ENCODE peak calls at places on chromosome 19, in five cellular contexts. E, I, L, B and K are unnamed samples.

GRCh38 chr19:49758292-49758691 is 4.8 kb downstream of the TSKS start:
- DNase-seq in I (no peak), B (no peak), L (no peak), E (no peak), K (no peak)

GRCh38 chr19:4800591-4801081 is 9.1 kb downstream of the FEM1A start:
- DNase-seq in E (no peak), L (no peak), B (no peak), I (no peak), K (no peak)

GRCh38 chr19:5253403-5254110 is 87.1 kb downstream of the PTPRS start:
- DNase-seq in E (no peak), L (no peak), I (peak; percentile 71), B (no peak), K (no peak)

GRCh38 chr19:35104361-35104760 is 11.3 kb upstream of the FXYD3 start:
- DNase-seq in I (no peak), B (no peak), L (no peak), E (no peak), K (no peak)

GRCh38 chr19:498977-499623 is 2.8 kb downstream of the MADCAM1 start:
- DNase-seq in I (no peak), E (no peak), B (no peak), L (no peak), K (no peak)

GRCh38 chr19:32392946-32393345 is 12.6 kb upstream of the DPY19L3 start:
- DNase-seq in I (no peak), L (no peak), E (no peak), B (no peak), K (no peak)

GRCh38 chr19:48735031-48735615 is 5.3 kb downstream of the RASIP1 start:
- DNase-seq in B (no peak), L (no peak), E (no peak), I (no peak), K (no peak)

GRCh38 chr19:5967994-5968430 is 9.9 kb downstream of the RANBP3 start:
- DNase-seq in E (peak; percentile 67), B (peak; percentile 67), L (no peak), I (no peak), K (peak; percentile 80)

GRCh38 chr19:51018745-51019543 is 565 bp downstream of the KLK10 start:
- DNase-seq in L (no peak), I (no peak), E (no peak), B (no peak), K (no peak)